ENCODE peak calls at places on chromosome 13, in seven cellular contexts. One of them, this sample, is unnamed.

GRCh38 chr13:110971486-110971885 is 56.6 kb upstream of the ANKRD10 start:
- DNase-seq in ovary: no peak
- DNase-seq in adrenal gland: no peak
- DNase-seq in A549: no peak
- DNase-seq in heart left ventricle: no peak
- DNase-seq in transverse colon: no peak
- DNase-seq in HCT116: no peak
- DNase-seq in this sample: no peak

GRCh38 chr13:112967666-112968379 is 1.2 kb upstream of the MCF2L start:
- DNase-seq in A549: no peak
- DNase-seq in HCT116: no peak
- DNase-seq in heart left ventricle: no peak
- DNase-seq in adrenal gland: no peak
- DNase-seq in transverse colon: peak; percentile 3
- DNase-seq in ovary: no peak
- DNase-seq in this sample: no peak

GRCh38 chr13:20633802-20634201 is 66.8 kb downstream of the IFT88 start:
- DNase-seq in HCT116: no peak
- DNase-seq in heart left ventricle: no peak
- DNase-seq in A549: no peak
- DNase-seq in adrenal gland: no peak
- DNase-seq in ovary: no peak
- DNase-seq in transverse colon: no peak
- DNase-seq in this sample: no peak

GRCh38 chr13:26548251-26548765 is 9.2 kb upstream of the WASF3 start:
- DNase-seq in ovary: no peak
- DNase-seq in transverse colon: no peak
- DNase-seq in adrenal gland: no peak
- DNase-seq in heart left ventricle: no peak
- DNase-seq in HCT116: no peak
- DNase-seq in A549: no peak
- DNase-seq in this sample: no peak

GRCh38 chr13:60351326-60351725 is 45.7 kb upstream of the TDRD3 start:
- DNase-seq in adrenal gland: no peak
- DNase-seq in heart left ventricle: no peak
- DNase-seq in A549: no peak
- DNase-seq in transverse colon: no peak
- DNase-seq in ovary: no peak
- DNase-seq in HCT116: no peak
- DNase-seq in this sample: no peak

GRCh38 chr13:31846984-31847752 is 107.8 kb downstream of the RXFP2 start:
- DNase-seq in transverse colon: no peak
- DNase-seq in heart left ventricle: peak; percentile 41
- DNase-seq in ovary: peak; percentile 12
- DNase-seq in adrenal gland: no peak
- DNase-seq in HCT116: no peak
- DNase-seq in A549: no peak
- DNase-seq in this sample: no peak

GRCh38 chr13:51435002-51435578 is 17.7 kb downstream of the INTS6 start:
- DNase-seq in HCT116: no peak
- DNase-seq in adrenal gland: no peak
- DNase-seq in heart left ventricle: no peak
- DNase-seq in A549: peak; percentile 1
- DNase-seq in ovary: no peak
- DNase-seq in transverse colon: no peak
- DNase-seq in this sample: no peak

GRCh38 chr13:71801781-71802180 is 65.2 kb downstream of the DACH1 start:
- DNase-seq in transverse colon: no peak
- DNase-seq in adrenal gland: no peak
- DNase-seq in heart left ventricle: no peak
- DNase-seq in A549: no peak
- DNase-seq in HCT116: no peak
- DNase-seq in ovary: no peak
- DNase-seq in this sample: no peak

GRCh38 chr13:30346789-30347167 is 39.4 kb upstream of the KATNAL1 start:
- DNase-seq in heart left ventricle: no peak
- DNase-seq in transverse colon: no peak
- DNase-seq in ovary: no peak
- DNase-seq in A549: no peak
- DNase-seq in HCT116: no peak
- DNase-seq in adrenal gland: no peak
- DNase-seq in this sample: no peak

GRCh38 chr13:30120133-30120822 is 187.1 kb downstream of the KATNAL1 start:
- DNase-seq in HCT116: no peak
- DNase-seq in adrenal gland: no peak
- DNase-seq in ovary: no peak
- DNase-seq in heart left ventricle: no peak
- DNase-seq in transverse colon: no peak
- DNase-seq in A549: no peak
- DNase-seq in this sample: no peak

GRCh38 chr13:101985321-101985720 is 416.5 kb downstream of the FGF14 start:
- DNase-seq in HCT116: no peak
- DNase-seq in heart left ventricle: no peak
- DNase-seq in transverse colon: no peak
- DNase-seq in adrenal gland: no peak
- DNase-seq in ovary: no peak
- DNase-seq in A549: no peak
- DNase-seq in this sample: no peak

GRCh38 chr13:79675931-79676658 is 195.1 kb downstream of the NDFIP2 start:
- DNase-seq in adrenal gland: no peak
- DNase-seq in transverse colon: no peak
- DNase-seq in A549: no peak
- DNase-seq in ovary: no peak
- DNase-seq in HCT116: no peak
- DNase-seq in heart left ventricle: no peak
- DNase-seq in this sample: no peak

GRCh38 chr13:73722120-73722519 is 412.1 kb downstream of the KLF12 start:
- DNase-seq in A549: no peak
- DNase-seq in HCT116: peak; percentile 51
- DNase-seq in ovary: no peak
- DNase-seq in transverse colon: no peak
- DNase-seq in heart left ventricle: no peak
- DNase-seq in adrenal gland: no peak
- DNase-seq in this sample: no peak

GRCh38 chr13:98397221-98397620 is 179.7 kb downstream of the STK24 start:
- DNase-seq in transverse colon: no peak
- DNase-seq in HCT116: no peak
- DNase-seq in ovary: no peak
- DNase-seq in heart left ventricle: no peak
- DNase-seq in adrenal gland: no peak
- DNase-seq in A549: no peak
- DNase-seq in this sample: no peak

GRCh38 chr13:51935326-51936171 is 73.8 kb downstream of the CCDC70 start:
- DNase-seq in HCT116: peak; percentile 19
- DNase-seq in adrenal gland: no peak
- DNase-seq in A549: peak; percentile 35
- DNase-seq in ovary: no peak
- DNase-seq in heart left ventricle: no peak
- DNase-seq in transverse colon: peak; percentile 54
- DNase-seq in this sample: no peak

GRCh38 chr13:93727301-93728141 is 500.9 kb downstream of the GPC6 start:
- DNase-seq in adrenal gland: no peak
- DNase-seq in ovary: no peak
- DNase-seq in A549: no peak
- DNase-seq in HCT116: no peak
- DNase-seq in transverse colon: no peak
- DNase-seq in heart left ventricle: no peak
- DNase-seq in this sample: no peak

GRCh38 chr13:23993439-23993980 is 96.2 kb upstream of the C1QTNF9B start:
- DNase-seq in transverse colon: no peak
- DNase-seq in ovary: no peak
- DNase-seq in adrenal gland: no peak
- DNase-seq in heart left ventricle: no peak
- DNase-seq in HCT116: no peak
- DNase-seq in A549: no peak
- DNase-seq in this sample: no peak

GRCh38 chr13:79194272-79194671 is 211.8 kb downstream of the RBM26 start:
- DNase-seq in A549: no peak
- DNase-seq in heart left ventricle: no peak
- DNase-seq in ovary: no peak
- DNase-seq in HCT116: no peak
- DNase-seq in transverse colon: peak; percentile 8
- DNase-seq in adrenal gland: no peak
- DNase-seq in this sample: peak; percentile 49

GRCh38 chr13:48585456-48585840 is 52.6 kb upstream of the RCBTB2 start:
- DNase-seq in A549: no peak
- DNase-seq in ovary: no peak
- DNase-seq in transverse colon: peak; percentile 31
- DNase-seq in adrenal gland: peak; percentile 34
- DNase-seq in heart left ventricle: peak; percentile 28
- DNase-seq in HCT116: peak; percentile 12
- DNase-seq in this sample: no peak

GRCh38 chr13:26377038-26377437 is 123.1 kb downstream of the CDK8 start:
- DNase-seq in transverse colon: no peak
- DNase-seq in HCT116: peak; percentile 8
- DNase-seq in ovary: no peak
- DNase-seq in adrenal gland: no peak
- DNase-seq in heart left ventricle: no peak
- DNase-seq in A549: peak; percentile 1
- DNase-seq in this sample: no peak

GRCh38 chr13:100987993-100988392 is 313.4 kb upstream of the TMTC4 start:
- DNase-seq in adrenal gland: no peak
- DNase-seq in HCT116: no peak
- DNase-seq in ovary: no peak
- DNase-seq in heart left ventricle: no peak
- DNase-seq in A549: no peak
- DNase-seq in transverse colon: no peak
- DNase-seq in this sample: no peak

GRCh38 chr13:90997951-90998350 is 349.5 kb upstream of the MIR17HG start:
- DNase-seq in HCT116: no peak
- DNase-seq in ovary: no peak
- DNase-seq in heart left ventricle: no peak
- DNase-seq in A549: no peak
- DNase-seq in transverse colon: no peak
- DNase-seq in adrenal gland: no peak
- DNase-seq in this sample: no peak

GRCh38 chr13:111322916-111323331 is 2.5 kb downstream of the TEX29 start:
- DNase-seq in adrenal gland: no peak
- DNase-seq in A549: no peak
- DNase-seq in transverse colon: no peak
- DNase-seq in heart left ventricle: no peak
- DNase-seq in ovary: no peak
- DNase-seq in HCT116: no peak
- DNase-seq in this sample: no peak

GRCh38 chr13:53191091-53191490 is 162.5 kb downstream of the OLFM4 start:
- DNase-seq in transverse colon: no peak
- DNase-seq in ovary: no peak
- DNase-seq in A549: no peak
- DNase-seq in HCT116: no peak
- DNase-seq in adrenal gland: no peak
- DNase-seq in heart left ventricle: no peak
- DNase-seq in this sample: no peak

DNA sequence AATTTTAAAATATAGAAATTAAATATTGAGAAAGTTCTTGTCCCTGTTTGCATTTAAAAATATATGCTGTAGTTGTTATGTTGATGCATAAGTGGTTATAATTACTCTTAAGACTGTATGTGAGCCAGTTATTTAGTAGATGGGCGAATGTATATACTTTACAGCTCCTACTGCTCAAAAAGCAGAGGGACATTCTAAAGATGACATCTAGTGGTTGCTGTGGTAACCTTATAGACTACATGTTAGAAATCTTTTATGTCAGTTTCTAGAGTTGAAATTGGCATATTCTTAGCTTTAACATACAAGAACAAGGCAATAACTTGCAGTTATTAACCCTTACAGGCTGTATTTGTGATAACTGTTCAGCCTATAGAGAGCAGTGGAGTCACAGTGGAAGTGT is 160.5 kb downstream of the OLFM4 start:
- DNase-seq in heart left ventricle: no peak
- DNase-seq in A549: no peak
- DNase-seq in HCT116: no peak
- DNase-seq in adrenal gland: no peak
- DNase-seq in transverse colon: no peak
- DNase-seq in ovary: no peak
- DNase-seq in this sample: no peak
- TF ChIP-seq CTCF in heart left ventricle: no peak
- TF ChIP-seq CTCF in A549: no peak
- TF ChIP-seq CTCF in HCT116: no peak
- TF ChIP-seq CTCF in adrenal gland: no peak
- TF ChIP-seq CTCF in transverse colon: no peak
- TF ChIP-seq CTCF in ovary: no peak
- TF ChIP-seq CTCF in this sample: no peak

GRCh38 chr13:106919093-106919492 is 351.2 kb upstream of the ARGLU1 start:
- DNase-seq in adrenal gland: no peak
- DNase-seq in transverse colon: no peak
- DNase-seq in ovary: no peak
- DNase-seq in HCT116: no peak
- DNase-seq in A549: no peak
- DNase-seq in heart left ventricle: no peak
- DNase-seq in this sample: no peak
- H3K27ac ChIP-seq in adrenal gland: no peak overlapping the region
- H3K27ac ChIP-seq in transverse colon: no peak overlapping the region
- H3K27ac ChIP-seq in ovary: no peak overlapping the region
- H3K27ac ChIP-seq in HCT116: no peak overlapping the region
- H3K27ac ChIP-seq in A549: no peak overlapping the region
- H3K27ac ChIP-seq in heart left ventricle: peak overlapping the region; percentile 93
- H3K27ac ChIP-seq in this sample: no peak overlapping the region

GRCh38 chr13:99501135-99501951 is at the start of gene TM9SF2:
- DNase-seq in ovary: peak; percentile 98
- DNase-seq in adrenal gland: peak; percentile 97
- DNase-seq in HCT116: peak; percentile 95
- DNase-seq in heart left ventricle: peak; percentile 97
- DNase-seq in A549: peak; percentile 87
- DNase-seq in transverse colon: peak; percentile 99
- DNase-seq in this sample: peak; percentile 99
- TF ChIP-seq POLR2A in ovary: peak; percentile 68
- TF ChIP-seq POLR2A in adrenal gland: peak; percentile 81
- TF ChIP-seq POLR2A in HCT116: peak; percentile 50
- TF ChIP-seq POLR2A in heart left ventricle: peak; percentile 66
- TF ChIP-seq POLR2A in A549: peak; percentile 45
- TF ChIP-seq POLR2A in transverse colon: peak; percentile 89
- TF ChIP-seq POLR2A in this sample: peak; percentile 82

DNA sequence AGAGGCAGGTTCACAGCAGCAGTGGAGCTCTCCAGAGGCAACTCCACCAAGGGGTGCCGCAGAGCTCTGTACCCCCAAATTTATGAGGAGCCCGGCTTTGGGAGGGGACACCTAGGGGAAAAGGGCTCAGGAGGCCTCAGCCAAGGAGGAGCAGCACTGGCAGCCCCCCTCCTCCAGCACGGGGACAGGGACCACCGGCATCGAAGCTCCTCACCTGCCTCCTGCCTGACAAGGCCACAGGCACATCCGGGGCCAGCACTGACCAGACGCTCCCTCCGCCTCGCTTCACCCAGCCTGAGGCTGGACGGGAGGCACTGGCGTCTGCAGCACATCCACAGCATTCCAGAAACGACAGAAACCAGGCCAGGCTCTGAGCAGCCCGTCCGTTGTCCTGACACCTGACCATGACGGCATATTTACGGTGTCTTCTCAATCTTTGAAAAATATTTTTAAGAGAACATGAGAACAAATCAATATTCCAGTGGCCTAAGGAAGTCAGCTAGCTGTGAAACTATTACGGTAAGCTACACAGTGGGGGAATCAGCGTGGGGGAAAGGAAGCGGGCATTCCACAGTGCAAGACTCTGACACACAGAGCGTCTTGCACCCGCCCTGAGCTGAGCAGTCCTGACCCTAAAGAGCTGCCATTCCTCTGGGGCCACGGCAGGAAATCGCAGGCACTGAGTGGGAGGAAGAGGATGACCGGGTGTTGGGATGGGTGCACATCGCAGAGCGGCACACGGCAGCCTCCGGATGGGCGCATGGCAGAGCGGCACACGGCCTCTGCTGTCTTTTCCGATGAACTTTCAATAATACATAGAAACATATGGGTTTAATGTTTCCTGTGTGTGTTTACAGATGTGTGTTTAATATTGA is 26.8 kb downstream of the RASA3 start:
- DNase-seq in HCT116: no peak
- DNase-seq in heart left ventricle: no peak
- DNase-seq in transverse colon: peak; percentile 9
- DNase-seq in adrenal gland: no peak
- DNase-seq in A549: no peak
- DNase-seq in ovary: peak; percentile 11
- DNase-seq in this sample: peak; percentile 35
- TF ChIP-seq CTCF in HCT116: no peak
- TF ChIP-seq CTCF in heart left ventricle: no peak
- TF ChIP-seq CTCF in transverse colon: no peak
- TF ChIP-seq CTCF in adrenal gland: no peak
- TF ChIP-seq CTCF in A549: no peak
- TF ChIP-seq CTCF in ovary: no peak
- TF ChIP-seq CTCF in this sample: no peak

This sample was measured in Peyer's patch.